ENCODE peak calls at places on chromosome 2, in six cellular contexts. F is right cardiac atrium, K is hepatocyte, E is adrenal gland, D is mesendoderm, Q is GM23248. U is an unnamed sample. For H3K27me3, the result is how much of the 10 kb centered on the place peaks cover.

GRCh38 chr2:109110185-109110584 is 18.8 kb upstream of the SH3RF3 start:
- DNase-seq in Q (no peak), K (no peak), E (no peak), F (no peak), D (no peak), U (no peak)

GRCh38 chr2:141271346-141271745 is 859.5 kb downstream of the LRP1B start:
- DNase-seq in F (no peak), K (no peak), Q (peak), D (peak), E (no peak), U (no peak)

GRCh38 chr2:143758629-143759330 is 629.6 kb downstream of the ARHGAP15 start:
- DNase-seq in F (no peak), K (no peak), E (no peak), Q (no peak), D (peak), U (no peak)

GRCh38 chr2:9331704-9332103 is 91.6 kb downstream of the ITGB1BP1 start:
- DNase-seq in D (peak), K (peak), E (no peak), F (no peak), Q (no peak), U (no peak)

GRCh38 chr2:200467806-200468686 is 41.8 kb downstream of the KCTD18 start:
- DNase-seq in Q (no peak), F (no peak), K (no peak), D (no peak), E (no peak), U (peak)

GRCh38 chr2:153420394-153420793 is 58.2 kb downstream of the RPRM start:
- DNase-seq in K (no peak), E (no peak), Q (no peak), F (no peak), D (no peak), U (no peak)

GRCh38 chr2:20314562-20315521 is 35.8 kb downstream of the PUM2 start:
- DNase-seq in D (peak), E (no peak), F (no peak), K (no peak), Q (peak), U (no peak)

GRCh38 chr2:231397011-231397927 is 1.8 kb downstream of the B3GNT7 start:
- DNase-seq in E (no peak), D (no peak), Q (no peak), K (no peak), F (no peak), U (no peak)

GRCh38 chr2:150207979-150208378 is 279.5 kb downstream of the RND3 start:
- DNase-seq in F (no peak), K (no peak), Q (no peak), D (no peak), E (no peak), U (no peak)

GRCh38 chr2:3042601-3043585 is 334.7 kb downstream of the EIPR1 start:
- DNase-seq in K (no peak), Q (no peak), E (no peak), F (no peak), D (no peak), U (no peak)

GRCh38 chr2:3043726-3044125 is 333.9 kb downstream of the EIPR1 start:
- DNase-seq in D (no peak), E (no peak), F (no peak), K (no peak), Q (no peak), U (no peak)

GRCh38 chr2:3046170-3046865 is 331.3 kb downstream of the EIPR1 start:
- DNase-seq in F (no peak), D (no peak), K (no peak), Q (no peak), E (no peak), U (no peak)

GRCh38 chr2:3044587-3045317 is 332.9 kb downstream of the EIPR1 start:
- DNase-seq in Q (no peak), F (no peak), K (no peak), E (no peak), D (no peak), U (no peak)

GRCh38 chr2:3045318-3045921 is 332.2 kb downstream of the EIPR1 start:
- DNase-seq in K (no peak), E (no peak), D (no peak), Q (no peak), F (no peak), U (no peak)
- H3K27me3 ChIP-seq in K (under half), E (under half), D (under half), Q (under half), F (under half), U (under half)

GRCh38 chr2:176636376-176636775 is 367.1 kb downstream of the MTX2 start:
- DNase-seq in Q (peak), F (no peak), E (no peak), K (no peak), D (no peak), U (no peak)
- H3K27me3 ChIP-seq in Q (under half), F (under half), E (under half), K (half or more), D (under half), U (half or more)

GRCh38 chr2:159953456-159953855 is 109.0 kb downstream of the PLA2R1 start:
- DNase-seq in K (no peak), D (no peak), Q (no peak), E (no peak), F (no peak), U (no peak)
- H3K27me3 ChIP-seq in K (under half), D (under half), Q (under half), E (under half), F (under half), U (under half)

DNA sequence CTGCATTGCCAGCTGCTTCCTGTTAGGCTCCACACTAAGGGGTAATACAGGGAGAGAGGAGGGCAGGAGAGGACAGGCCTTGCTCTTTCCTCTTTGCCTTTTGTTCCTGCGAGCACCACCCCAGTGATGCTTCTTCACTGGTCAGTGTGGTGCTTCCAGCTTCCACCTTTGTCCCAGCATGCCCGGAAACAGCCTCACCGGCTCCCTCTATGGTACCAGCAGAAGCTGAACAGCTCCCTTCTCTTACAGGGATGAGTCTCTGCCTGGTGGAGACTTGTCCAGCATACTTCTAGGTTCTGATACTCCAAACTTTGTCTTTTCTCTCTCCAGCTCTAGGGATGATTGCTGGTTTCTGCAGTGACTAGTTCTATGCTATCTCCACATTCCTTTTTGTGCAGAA is 413.3 kb downstream of the TSN start:
- DNase-seq in K (no peak), F (no peak), Q (peak), E (no peak), D (peak), U (no peak)
- H3K27me3 ChIP-seq in K (under half), F (under half), Q (under half), E (under half), D (under half), U (under half)

GRCh38 chr2:172639823-172640222 is 83.9 kb downstream of the PDK1 start:
- DNase-seq in K (no peak), E (no peak), Q (peak), D (no peak), F (no peak), U (no peak)
- H3K27me3 ChIP-seq in K (under half), E (under half), Q (under half), D (under half), F (under half), U (under half)

GRCh38 chr2:240701091-240701735 is 9.5 kb downstream of the AQP12A start:
- DNase-seq in D (no peak), F (peak), Q (no peak), E (no peak), K (no peak), U (peak)

GRCh38 chr2:240703417-240704341 is 12.0 kb downstream of the AQP12A start:
- DNase-seq in D (no peak), F (peak), E (no peak), Q (no peak), K (no peak), U (no peak)

GRCh38 chr2:240704651-240705050 is 13.0 kb downstream of the AQP12A start:
- DNase-seq in E (no peak), D (no peak), F (peak), K (no peak), Q (no peak), U (no peak)

GRCh38 chr2:240701736-240702639 is 10.3 kb downstream of the AQP12A start:
- DNase-seq in E (no peak), K (no peak), F (peak), Q (no peak), D (no peak), U (no peak)

DNA sequence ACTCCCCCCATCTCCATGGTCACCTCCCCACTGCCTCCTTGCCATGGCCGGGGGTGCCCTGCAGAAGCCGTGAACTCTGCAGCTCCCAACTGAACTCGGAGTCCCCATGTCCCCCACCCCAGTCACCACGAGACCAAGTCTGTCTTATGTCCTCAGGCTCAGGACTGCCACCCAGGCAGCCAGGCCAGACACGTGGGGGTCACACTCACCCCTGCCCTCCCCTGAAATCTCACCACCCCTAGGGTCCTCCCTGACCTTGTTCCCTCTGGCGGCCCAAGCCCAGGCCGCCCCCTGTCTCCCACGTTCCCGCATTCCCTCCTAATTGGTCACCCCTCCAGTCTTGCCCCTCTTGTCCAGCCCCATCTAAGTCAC is 11.0 kb downstream of the AQP12A start:
- DNase-seq in D (no peak), F (peak), E (no peak), K (no peak), Q (no peak), U (no peak)
- H3K27me3 ChIP-seq in D (under half), F (under half), E (under half), K (under half), Q (under half), U (under half)

U was measured in CD4-positive, alpha-beta T cell.